ENCODE peak calls at places on chromosome 1, in seven cellular contexts. One of them, this sample, is unnamed.

GRCh38 chr1:89781494-89782126 is 39.2 kb upstream of the LRRC8D start:
- DNase-seq in H9: no peak
- DNase-seq in GM10248: peak
- DNase-seq in mucosa of descending colon: no peak
- DNase-seq in astrocyte of the cerebellum: no peak
- DNase-seq in pancreas: no peak
- DNase-seq in WTC11: no peak
- DNase-seq in this sample: no peak

GRCh38 chr1:217525773-217526490 is 105.0 kb downstream of the GPATCH2 start:
- DNase-seq in H9: no peak
- DNase-seq in GM10248: no peak
- DNase-seq in mucosa of descending colon: no peak
- DNase-seq in astrocyte of the cerebellum: no peak
- DNase-seq in pancreas: no peak
- DNase-seq in WTC11: no peak
- DNase-seq in this sample: no peak

GRCh38 chr1:98389809-98390208 is 271.7 kb upstream of the SNX7 start:
- DNase-seq in H9: no peak
- DNase-seq in GM10248: no peak
- DNase-seq in mucosa of descending colon: no peak
- DNase-seq in astrocyte of the cerebellum: peak
- DNase-seq in pancreas: no peak
- DNase-seq in WTC11: no peak
- DNase-seq in this sample: peak

GRCh38 chr1:205588691-205589445 is 42.9 kb downstream of the ELK4 start:
- DNase-seq in H9: peak
- DNase-seq in GM10248: peak
- DNase-seq in mucosa of descending colon: peak
- DNase-seq in astrocyte of the cerebellum: no peak
- DNase-seq in pancreas: no peak
- DNase-seq in WTC11: peak
- DNase-seq in this sample: peak

GRCh38 chr1:46594068-46594467 is 10.0 kb downstream of the MKNK1 start:
- DNase-seq in H9: no peak
- DNase-seq in GM10248: no peak
- DNase-seq in mucosa of descending colon: no peak
- DNase-seq in astrocyte of the cerebellum: no peak
- DNase-seq in pancreas: no peak
- DNase-seq in WTC11: no peak
- DNase-seq in this sample: no peak

GRCh38 chr1:173705117-173705516 is 9.7 kb upstream of the KLHL20 start:
- DNase-seq in H9: no peak
- DNase-seq in GM10248: no peak
- DNase-seq in mucosa of descending colon: no peak
- DNase-seq in astrocyte of the cerebellum: no peak
- DNase-seq in pancreas: no peak
- DNase-seq in WTC11: no peak
- DNase-seq in this sample: no peak

GRCh38 chr1:201539561-201540404 is 856 bp downstream of the NAV1 start:
- DNase-seq in H9: peak
- DNase-seq in GM10248: peak
- DNase-seq in mucosa of descending colon: no peak
- DNase-seq in astrocyte of the cerebellum: no peak
- DNase-seq in pancreas: no peak
- DNase-seq in WTC11: peak
- DNase-seq in this sample: no peak

GRCh38 chr1:97529600-97529999 is 391.2 kb downstream of the DPYD start:
- DNase-seq in H9: no peak
- DNase-seq in GM10248: no peak
- DNase-seq in mucosa of descending colon: no peak
- DNase-seq in astrocyte of the cerebellum: no peak
- DNase-seq in pancreas: no peak
- DNase-seq in WTC11: no peak
- DNase-seq in this sample: no peak

GRCh38 chr1:1121611-1122077 is 5.8 kb upstream of the C1orf159 start:
- DNase-seq in H9: no peak
- DNase-seq in GM10248: no peak
- DNase-seq in mucosa of descending colon: no peak
- DNase-seq in astrocyte of the cerebellum: no peak
- DNase-seq in pancreas: peak
- DNase-seq in WTC11: no peak
- DNase-seq in this sample: no peak

GRCh38 chr1:224380003-224380402 is 23.3 kb downstream of the CNIH4 start:
- DNase-seq in H9: no peak
- DNase-seq in GM10248: peak
- DNase-seq in mucosa of descending colon: peak
- DNase-seq in astrocyte of the cerebellum: no peak
- DNase-seq in pancreas: no peak
- DNase-seq in WTC11: no peak
- DNase-seq in this sample: no peak

GRCh38 chr1:178821134-178821866 is 49.6 kb downstream of the ANGPTL1 start:
- DNase-seq in H9: no peak
- DNase-seq in GM10248: no peak
- DNase-seq in mucosa of descending colon: no peak
- DNase-seq in astrocyte of the cerebellum: no peak
- DNase-seq in pancreas: no peak
- DNase-seq in WTC11: no peak
- DNase-seq in this sample: no peak

GRCh38 chr1:93723101-93723500 is 41.5 kb upstream of the BCAR3 start:
- DNase-seq in H9: no peak
- DNase-seq in GM10248: no peak
- DNase-seq in mucosa of descending colon: no peak
- DNase-seq in astrocyte of the cerebellum: no peak
- DNase-seq in pancreas: no peak
- DNase-seq in WTC11: no peak
- DNase-seq in this sample: peak

GRCh38 chr1:210344706-210345105 is 16.0 kb downstream of the HHAT start:
- DNase-seq in H9: no peak
- DNase-seq in GM10248: no peak
- DNase-seq in mucosa of descending colon: no peak
- DNase-seq in astrocyte of the cerebellum: no peak
- DNase-seq in pancreas: no peak
- DNase-seq in WTC11: no peak
- DNase-seq in this sample: peak

GRCh38 chr1:161505892-161506173 is 576 bp downstream of the FCGR2A start:
- DNase-seq in H9: no peak
- DNase-seq in GM10248: no peak
- DNase-seq in mucosa of descending colon: no peak
- DNase-seq in astrocyte of the cerebellum: no peak
- DNase-seq in pancreas: no peak
- DNase-seq in WTC11: no peak
- DNase-seq in this sample: no peak

GRCh38 chr1:206836111-206836510 is 29.3 kb upstream of the IL20 start:
- DNase-seq in H9: no peak
- DNase-seq in GM10248: no peak
- DNase-seq in mucosa of descending colon: no peak
- DNase-seq in astrocyte of the cerebellum: no peak
- DNase-seq in pancreas: no peak
- DNase-seq in WTC11: no peak
- DNase-seq in this sample: peak

GRCh38 chr1:23651069-23651808 is 40.4 kb upstream of the RPL11 start:
- DNase-seq in H9: no peak
- DNase-seq in GM10248: no peak
- DNase-seq in mucosa of descending colon: no peak
- DNase-seq in astrocyte of the cerebellum: no peak
- DNase-seq in pancreas: peak
- DNase-seq in WTC11: no peak
- DNase-seq in this sample: peak

GRCh38 chr1:223702735-223703667 is 9.3 kb upstream of the CAPN2 start:
- DNase-seq in H9: no peak
- DNase-seq in GM10248: no peak
- DNase-seq in mucosa of descending colon: no peak
- DNase-seq in astrocyte of the cerebellum: no peak
- DNase-seq in pancreas: no peak
- DNase-seq in WTC11: no peak
- DNase-seq in this sample: peak

GRCh38 chr1:243713470-243714186 is 136.4 kb downstream of the AKT3 start:
- DNase-seq in H9: no peak
- DNase-seq in GM10248: no peak
- DNase-seq in mucosa of descending colon: no peak
- DNase-seq in astrocyte of the cerebellum: peak
- DNase-seq in pancreas: no peak
- DNase-seq in WTC11: no peak
- DNase-seq in this sample: no peak

GRCh38 chr1:17601643-17602382 is 62.3 kb downstream of the ARHGEF10L start:
- DNase-seq in H9: peak
- DNase-seq in GM10248: no peak
- DNase-seq in mucosa of descending colon: no peak
- DNase-seq in astrocyte of the cerebellum: no peak
- DNase-seq in pancreas: no peak
- DNase-seq in WTC11: peak
- DNase-seq in this sample: no peak
- TF ChIP-seq CTCF in H9: peak
- TF ChIP-seq CTCF in GM10248: no peak
- TF ChIP-seq CTCF in mucosa of descending colon: no peak
- TF ChIP-seq CTCF in astrocyte of the cerebellum: no peak
- TF ChIP-seq CTCF in pancreas: no peak
- TF ChIP-seq CTCF in WTC11: no peak
- TF ChIP-seq CTCF in this sample: no peak

GRCh38 chr1:54857066-54857660 is 29.8 kb downstream of the DHCR24 start:
- DNase-seq in H9: no peak
- DNase-seq in GM10248: no peak
- DNase-seq in mucosa of descending colon: no peak
- DNase-seq in astrocyte of the cerebellum: no peak
- DNase-seq in pancreas: no peak
- DNase-seq in WTC11: no peak
- DNase-seq in this sample: no peak

GRCh38 chr1:54854376-54855020 is 32.5 kb downstream of the DHCR24 start:
- DNase-seq in H9: no peak
- DNase-seq in GM10248: no peak
- DNase-seq in mucosa of descending colon: no peak
- DNase-seq in astrocyte of the cerebellum: no peak
- DNase-seq in pancreas: no peak
- DNase-seq in WTC11: no peak
- DNase-seq in this sample: no peak

GRCh38 chr1:54861070-54861761 is 25.8 kb downstream of the DHCR24 start:
- DNase-seq in H9: no peak
- DNase-seq in GM10248: no peak
- DNase-seq in mucosa of descending colon: no peak
- DNase-seq in astrocyte of the cerebellum: no peak
- DNase-seq in pancreas: no peak
- DNase-seq in WTC11: no peak
- DNase-seq in this sample: no peak

GRCh38 chr1:54859687-54860391 is 27.2 kb downstream of the DHCR24 start:
- DNase-seq in H9: no peak
- DNase-seq in GM10248: no peak
- DNase-seq in mucosa of descending colon: no peak
- DNase-seq in astrocyte of the cerebellum: no peak
- DNase-seq in pancreas: no peak
- DNase-seq in WTC11: no peak
- DNase-seq in this sample: no peak

DNA sequence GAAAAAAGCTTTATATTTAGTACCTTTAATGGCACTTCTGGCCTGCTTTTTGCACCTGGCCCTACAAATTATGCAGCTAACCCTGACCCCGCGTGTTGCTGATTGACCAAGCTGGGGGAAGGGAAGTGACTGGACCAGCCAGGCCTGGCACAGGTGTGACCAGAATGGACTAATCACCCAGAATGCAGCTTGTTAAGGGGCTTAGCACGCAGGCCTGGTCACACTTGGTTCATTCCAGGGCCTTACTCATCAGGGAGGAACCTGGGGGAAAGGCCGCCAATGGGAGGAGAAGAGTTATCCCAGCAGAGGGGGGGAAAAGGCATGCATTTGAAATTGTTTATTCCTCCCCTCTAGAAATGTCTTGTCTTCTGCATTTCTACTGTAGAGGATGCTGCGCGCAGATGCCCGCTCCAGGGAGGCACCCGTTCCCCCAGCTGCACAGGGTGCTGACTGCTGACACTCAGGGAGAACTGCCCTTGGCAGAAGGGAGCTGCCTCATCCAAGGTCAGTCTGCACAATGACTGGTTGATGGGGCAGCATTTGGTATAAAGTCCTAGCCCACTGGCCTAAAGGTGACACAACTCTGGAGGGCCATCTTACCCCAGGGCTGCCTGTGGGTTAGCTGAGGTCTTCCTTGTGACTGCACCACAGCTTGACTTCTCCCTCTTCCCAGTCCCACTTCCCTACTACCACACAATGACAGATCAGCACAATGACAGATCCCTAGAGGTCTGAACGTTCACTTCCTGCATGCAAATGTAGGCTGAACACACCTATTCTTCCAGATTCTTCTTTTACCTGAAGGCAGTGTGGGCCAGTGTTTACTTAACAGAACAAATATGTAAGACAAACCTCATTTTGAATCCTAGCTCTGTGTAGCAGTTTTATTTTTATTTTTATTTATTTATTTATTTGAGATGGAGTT is 29.0 kb downstream of the DHCR24 start:
- DNase-seq in H9: no peak
- DNase-seq in GM10248: no peak
- DNase-seq in mucosa of descending colon: no peak
- DNase-seq in astrocyte of the cerebellum: peak
- DNase-seq in pancreas: no peak
- DNase-seq in WTC11: no peak
- DNase-seq in this sample: peak
- TF ChIP-seq CTCF in H9: no peak
- TF ChIP-seq CTCF in GM10248: no peak
- TF ChIP-seq CTCF in mucosa of descending colon: no peak
- TF ChIP-seq CTCF in astrocyte of the cerebellum: no peak
- TF ChIP-seq CTCF in pancreas: no peak
- TF ChIP-seq CTCF in WTC11: no peak
- TF ChIP-seq CTCF in this sample: no peak

GRCh38 chr1:113369040-113369439 is 21.3 kb upstream of the MAGI3 start:
- DNase-seq in H9: no peak
- DNase-seq in GM10248: no peak
- DNase-seq in mucosa of descending colon: no peak
- DNase-seq in astrocyte of the cerebellum: no peak
- DNase-seq in pancreas: no peak
- DNase-seq in WTC11: no peak
- DNase-seq in this sample: no peak
- TF ChIP-seq CTCF in H9: no peak
- TF ChIP-seq CTCF in GM10248: no peak
- TF ChIP-seq CTCF in mucosa of descending colon: no peak
- TF ChIP-seq CTCF in astrocyte of the cerebellum: no peak
- TF ChIP-seq CTCF in pancreas: no peak
- TF ChIP-seq CTCF in WTC11: no peak
- TF ChIP-seq CTCF in this sample: no peak

GRCh38 chr1:24965571-24965930 is 35.5 kb upstream of the RUNX3 start:
- DNase-seq in H9: no peak
- DNase-seq in GM10248: no peak
- DNase-seq in mucosa of descending colon: no peak
- DNase-seq in astrocyte of the cerebellum: no peak
- DNase-seq in pancreas: no peak
- DNase-seq in WTC11: no peak
- DNase-seq in this sample: no peak

GRCh38 chr1:24963099-24963872 is 33.2 kb upstream of the RUNX3 start:
- DNase-seq in H9: no peak
- DNase-seq in GM10248: peak
- DNase-seq in mucosa of descending colon: peak
- DNase-seq in astrocyte of the cerebellum: no peak
- DNase-seq in pancreas: no peak
- DNase-seq in WTC11: no peak
- DNase-seq in this sample: no peak

GRCh38 chr1:24966121-24966723 is 36.1 kb upstream of the RUNX3 start:
- DNase-seq in H9: no peak
- DNase-seq in GM10248: peak
- DNase-seq in mucosa of descending colon: no peak
- DNase-seq in astrocyte of the cerebellum: no peak
- DNase-seq in pancreas: no peak
- DNase-seq in WTC11: no peak
- DNase-seq in this sample: no peak

GRCh38 chr1:24963943-24964677 is 34.0 kb upstream of the RUNX3 start:
- DNase-seq in H9: no peak
- DNase-seq in GM10248: no peak
- DNase-seq in mucosa of descending colon: no peak
- DNase-seq in astrocyte of the cerebellum: no peak
- DNase-seq in pancreas: no peak
- DNase-seq in WTC11: no peak
- DNase-seq in this sample: no peak

GRCh38 chr1:24964811-24965570 is 34.9 kb upstream of the RUNX3 start:
- DNase-seq in H9: peak
- DNase-seq in GM10248: peak
- DNase-seq in mucosa of descending colon: peak
- DNase-seq in astrocyte of the cerebellum: peak
- DNase-seq in pancreas: no peak
- DNase-seq in WTC11: no peak
- DNase-seq in this sample: no peak
- TF ChIP-seq CTCF in H9: no peak
- TF ChIP-seq CTCF in GM10248: no peak
- TF ChIP-seq CTCF in mucosa of descending colon: no peak
- TF ChIP-seq CTCF in astrocyte of the cerebellum: no peak
- TF ChIP-seq CTCF in pancreas: no peak
- TF ChIP-seq CTCF in WTC11: no peak
- TF ChIP-seq CTCF in this sample: no peak

This sample was measured in bronchial epithelial cell.